ENCODE peak calls at places on chromosomes 3 and 15, in seven cellular contexts. One of them, this sample, is unnamed.

GRCh38 chr3:34213481-34213880 is 415.1 kb downstream of the PDCD6IP start:
- DNase-seq in tibial nerve: no peak
- DNase-seq in HFF-Myc: no peak
- DNase-seq in astrocyte of the spinal cord: no peak
- DNase-seq in foreskin fibroblast: no peak
- DNase-seq in neural progenitor cell: peak
- DNase-seq in A549: no peak
- DNase-seq in this sample: peak

GRCh38 chr15:82847703-82848102 is 38.3 kb downstream of the WHAMM start:
- DNase-seq in A549: no peak
- DNase-seq in foreskin fibroblast: no peak
- DNase-seq in tibial nerve: no peak
- DNase-seq in neural progenitor cell: no peak
- DNase-seq in astrocyte of the spinal cord: no peak
- DNase-seq in HFF-Myc: no peak
- DNase-seq in this sample: no peak

GRCh38 chr15:73617310-73617709 is 15.9 kb downstream of the NPTN start:
- DNase-seq in tibial nerve: no peak
- DNase-seq in foreskin fibroblast: no peak
- DNase-seq in astrocyte of the spinal cord: peak
- DNase-seq in neural progenitor cell: no peak
- DNase-seq in HFF-Myc: no peak
- DNase-seq in A549: no peak
- DNase-seq in this sample: no peak

GRCh38 chr15:48170981-48171380 is 7.1 kb downstream of the MYEF2 start:
- DNase-seq in foreskin fibroblast: no peak
- DNase-seq in HFF-Myc: no peak
- DNase-seq in tibial nerve: no peak
- DNase-seq in astrocyte of the spinal cord: no peak
- DNase-seq in neural progenitor cell: peak
- DNase-seq in A549: no peak
- DNase-seq in this sample: peak

GRCh38 chr3:146505496-146505895 is 36.1 kb upstream of the PLSCR2 start:
- DNase-seq in foreskin fibroblast: peak
- DNase-seq in HFF-Myc: no peak
- DNase-seq in tibial nerve: no peak
- DNase-seq in A549: no peak
- DNase-seq in neural progenitor cell: no peak
- DNase-seq in astrocyte of the spinal cord: no peak
- DNase-seq in this sample: no peak

GRCh38 chr3:45235409-45235808 is 9.3 kb upstream of the TMEM158 start:
- DNase-seq in A549: no peak
- DNase-seq in tibial nerve: no peak
- DNase-seq in astrocyte of the spinal cord: no peak
- DNase-seq in foreskin fibroblast: no peak
- DNase-seq in neural progenitor cell: no peak
- DNase-seq in HFF-Myc: no peak
- DNase-seq in this sample: no peak

GRCh38 chr3:105394177-105394576 is 27.5 kb downstream of the ALCAM start:
- DNase-seq in foreskin fibroblast: no peak
- DNase-seq in tibial nerve: no peak
- DNase-seq in HFF-Myc: no peak
- DNase-seq in A549: no peak
- DNase-seq in astrocyte of the spinal cord: peak
- DNase-seq in neural progenitor cell: no peak
- DNase-seq in this sample: peak

GRCh38 chr15:71730277-71731144 is 79.8 kb upstream of the NR2E3 start:
- DNase-seq in foreskin fibroblast: peak
- DNase-seq in neural progenitor cell: peak
- DNase-seq in A549: peak
- DNase-seq in HFF-Myc: no peak
- DNase-seq in tibial nerve: peak
- DNase-seq in astrocyte of the spinal cord: peak
- DNase-seq in this sample: peak

GRCh38 chr15:64466408-64467116 is 6.2 kb downstream of the ZNF609 start:
- DNase-seq in astrocyte of the spinal cord: no peak
- DNase-seq in HFF-Myc: no peak
- DNase-seq in A549: no peak
- DNase-seq in foreskin fibroblast: no peak
- DNase-seq in neural progenitor cell: peak
- DNase-seq in tibial nerve: no peak
- DNase-seq in this sample: peak

GRCh38 chr3:148861277-148861869 is 3.7 kb upstream of the CPA3 start:
- DNase-seq in neural progenitor cell: peak
- DNase-seq in astrocyte of the spinal cord: peak
- DNase-seq in tibial nerve: no peak
- DNase-seq in HFF-Myc: peak
- DNase-seq in foreskin fibroblast: peak
- DNase-seq in A549: peak
- DNase-seq in this sample: peak

GRCh38 chr3:18124501-18124900 is 300.6 kb downstream of the SATB1 start:
- DNase-seq in neural progenitor cell: no peak
- DNase-seq in tibial nerve: no peak
- DNase-seq in A549: no peak
- DNase-seq in foreskin fibroblast: peak
- DNase-seq in HFF-Myc: peak
- DNase-seq in astrocyte of the spinal cord: peak
- DNase-seq in this sample: peak

GRCh38 chr15:82807920-82808633 is 1.4 kb upstream of the WHAMM start:
- DNase-seq in HFF-Myc: no peak
- DNase-seq in astrocyte of the spinal cord: no peak
- DNase-seq in neural progenitor cell: no peak
- DNase-seq in tibial nerve: no peak
- DNase-seq in A549: no peak
- DNase-seq in foreskin fibroblast: no peak
- DNase-seq in this sample: no peak

GRCh38 chr15:31034152-31034551 is 42.7 kb upstream of the MTMR10 start:
- DNase-seq in neural progenitor cell: no peak
- DNase-seq in tibial nerve: no peak
- DNase-seq in astrocyte of the spinal cord: no peak
- DNase-seq in HFF-Myc: no peak
- DNase-seq in foreskin fibroblast: peak
- DNase-seq in A549: no peak
- DNase-seq in this sample: no peak

GRCh38 chr3:193843447-193844301 is 250.7 kb downstream of the OPA1 start:
- DNase-seq in tibial nerve: no peak
- DNase-seq in foreskin fibroblast: no peak
- DNase-seq in HFF-Myc: no peak
- DNase-seq in neural progenitor cell: no peak
- DNase-seq in A549: peak
- DNase-seq in astrocyte of the spinal cord: no peak
- DNase-seq in this sample: no peak

GRCh38 chr15:39787479-39787878 is 4.8 kb upstream of the FSIP1 start:
- DNase-seq in tibial nerve: no peak
- DNase-seq in astrocyte of the spinal cord: peak
- DNase-seq in neural progenitor cell: peak
- DNase-seq in HFF-Myc: no peak
- DNase-seq in A549: no peak
- DNase-seq in foreskin fibroblast: no peak
- DNase-seq in this sample: no peak

GRCh38 chr15:83199288-83199687 is 8.3 kb downstream of the HDGFL3 start:
- DNase-seq in foreskin fibroblast: no peak
- DNase-seq in tibial nerve: no peak
- DNase-seq in HFF-Myc: no peak
- DNase-seq in astrocyte of the spinal cord: no peak
- DNase-seq in neural progenitor cell: no peak
- DNase-seq in A549: no peak
- DNase-seq in this sample: no peak

GRCh38 chr3:146969356-146969755 is 364.2 kb upstream of the PLSCR5 start:
- DNase-seq in tibial nerve: no peak
- DNase-seq in HFF-Myc: no peak
- DNase-seq in astrocyte of the spinal cord: peak
- DNase-seq in foreskin fibroblast: peak
- DNase-seq in A549: no peak
- DNase-seq in neural progenitor cell: no peak
- DNase-seq in this sample: no peak

GRCh38 chr3:13685721-13686120 is 136.8 kb downstream of the FBLN2 start:
- DNase-seq in tibial nerve: no peak
- DNase-seq in foreskin fibroblast: no peak
- DNase-seq in neural progenitor cell: no peak
- DNase-seq in HFF-Myc: no peak
- DNase-seq in A549: no peak
- DNase-seq in astrocyte of the spinal cord: no peak
- DNase-seq in this sample: no peak

DNA sequence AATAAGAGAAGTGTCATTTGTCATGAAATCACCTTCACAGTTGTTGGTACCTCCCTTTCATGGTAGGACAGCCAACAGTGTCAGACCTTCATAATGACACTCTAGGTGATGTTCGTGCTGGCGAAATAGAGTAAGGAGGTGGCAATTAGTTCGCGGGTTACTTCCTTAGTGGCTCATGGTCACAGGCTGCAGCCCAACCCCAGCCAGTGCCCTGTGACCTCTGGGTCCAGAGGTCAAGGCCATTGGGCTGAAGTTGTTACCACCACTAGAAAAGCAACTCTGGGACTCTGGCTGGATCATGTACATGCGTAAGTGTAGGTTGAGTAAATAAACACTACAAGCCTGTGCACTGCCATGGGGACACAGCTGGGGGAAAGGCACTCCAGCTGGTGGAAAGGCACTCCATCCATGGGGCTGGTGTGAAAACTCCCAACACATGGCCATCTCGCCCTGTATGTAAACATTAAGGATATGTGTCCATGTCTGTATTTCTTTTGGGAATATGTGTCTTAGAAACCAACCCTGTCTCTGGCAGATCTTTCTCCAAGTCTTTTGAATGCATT is 106.8 kb downstream of the RYK start:
- DNase-seq in tibial nerve: no peak
- DNase-seq in astrocyte of the spinal cord: no peak
- DNase-seq in HFF-Myc: no peak
- DNase-seq in neural progenitor cell: no peak
- DNase-seq in foreskin fibroblast: no peak
- DNase-seq in A549: no peak
- DNase-seq in this sample: no peak
- TF ChIP-seq CTCF in tibial nerve: no peak
- TF ChIP-seq CTCF in astrocyte of the spinal cord: no peak
- TF ChIP-seq CTCF in HFF-Myc: no peak
- TF ChIP-seq CTCF in neural progenitor cell: no peak
- TF ChIP-seq CTCF in foreskin fibroblast: no peak
- TF ChIP-seq CTCF in A549: no peak
- TF ChIP-seq CTCF in this sample: no peak

DNA sequence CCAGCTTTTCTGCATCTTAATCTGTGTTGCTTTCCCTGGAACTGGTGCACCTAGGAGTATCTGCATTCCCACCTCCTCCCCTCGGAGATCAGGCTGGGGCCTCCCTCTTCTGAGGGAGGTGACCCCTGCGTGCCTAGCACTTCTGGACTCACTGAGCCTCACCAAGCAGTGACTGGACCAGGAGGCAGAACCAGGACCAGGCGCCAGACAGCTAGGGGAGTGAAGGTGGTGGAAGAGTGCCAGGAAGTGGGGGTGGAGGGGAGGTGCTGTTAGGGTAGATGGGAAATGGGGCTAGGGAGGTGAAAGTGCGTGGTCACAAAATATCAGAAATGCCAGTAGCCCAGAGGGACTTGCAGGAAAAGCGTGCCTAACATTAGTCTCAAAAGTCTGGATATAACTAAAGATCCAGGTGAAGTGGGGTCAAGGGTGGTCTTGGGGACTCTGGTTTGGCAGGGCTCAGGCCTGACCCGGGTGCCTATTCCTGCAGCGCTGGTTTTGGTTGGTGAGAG is 1.2 kb downstream of the DUOXA2 start:
- DNase-seq in HFF-Myc: no peak
- DNase-seq in astrocyte of the spinal cord: no peak
- DNase-seq in tibial nerve: no peak
- DNase-seq in A549: no peak
- DNase-seq in neural progenitor cell: no peak
- DNase-seq in foreskin fibroblast: no peak
- DNase-seq in this sample: no peak
- H3K4me3 ChIP-seq in HFF-Myc: no peak
- H3K4me3 ChIP-seq in astrocyte of the spinal cord: no peak
- H3K4me3 ChIP-seq in tibial nerve: no peak
- H3K4me3 ChIP-seq in A549: no peak
- H3K4me3 ChIP-seq in neural progenitor cell: no peak
- H3K4me3 ChIP-seq in foreskin fibroblast: no peak
- H3K4me3 ChIP-seq in this sample: no peak

GRCh38 chr3:43343778-43344177 is 57.4 kb downstream of the SNRK start:
- DNase-seq in foreskin fibroblast: no peak
- DNase-seq in A549: no peak
- DNase-seq in tibial nerve: no peak
- DNase-seq in HFF-Myc: no peak
- DNase-seq in astrocyte of the spinal cord: no peak
- DNase-seq in neural progenitor cell: no peak
- DNase-seq in this sample: no peak

GRCh38 chr3:43341788-43342187 is 55.4 kb downstream of the SNRK start:
- DNase-seq in A549: no peak
- DNase-seq in HFF-Myc: no peak
- DNase-seq in tibial nerve: no peak
- DNase-seq in foreskin fibroblast: no peak
- DNase-seq in astrocyte of the spinal cord: no peak
- DNase-seq in neural progenitor cell: no peak
- DNase-seq in this sample: no peak

GRCh38 chr3:43338295-43338694 is 52.0 kb downstream of the SNRK start:
- DNase-seq in foreskin fibroblast: peak
- DNase-seq in neural progenitor cell: no peak
- DNase-seq in HFF-Myc: no peak
- DNase-seq in A549: peak
- DNase-seq in tibial nerve: no peak
- DNase-seq in astrocyte of the spinal cord: no peak
- DNase-seq in this sample: no peak

GRCh38 chr3:43343185-43343584 is 56.8 kb downstream of the SNRK start:
- DNase-seq in astrocyte of the spinal cord: no peak
- DNase-seq in foreskin fibroblast: no peak
- DNase-seq in tibial nerve: no peak
- DNase-seq in A549: no peak
- DNase-seq in HFF-Myc: no peak
- DNase-seq in neural progenitor cell: no peak
- DNase-seq in this sample: no peak

GRCh38 chr3:43340403-43340802 is 54.1 kb downstream of the SNRK start:
- DNase-seq in astrocyte of the spinal cord: no peak
- DNase-seq in tibial nerve: no peak
- DNase-seq in HFF-Myc: no peak
- DNase-seq in A549: no peak
- DNase-seq in foreskin fibroblast: no peak
- DNase-seq in neural progenitor cell: no peak
- DNase-seq in this sample: no peak
- TF ChIP-seq CTCF in astrocyte of the spinal cord: no peak
- TF ChIP-seq CTCF in tibial nerve: no peak
- TF ChIP-seq CTCF in HFF-Myc: no peak
- TF ChIP-seq CTCF in A549: no peak
- TF ChIP-seq CTCF in foreskin fibroblast: no peak
- TF ChIP-seq CTCF in neural progenitor cell: no peak
- TF ChIP-seq CTCF in this sample: no peak

DNA sequence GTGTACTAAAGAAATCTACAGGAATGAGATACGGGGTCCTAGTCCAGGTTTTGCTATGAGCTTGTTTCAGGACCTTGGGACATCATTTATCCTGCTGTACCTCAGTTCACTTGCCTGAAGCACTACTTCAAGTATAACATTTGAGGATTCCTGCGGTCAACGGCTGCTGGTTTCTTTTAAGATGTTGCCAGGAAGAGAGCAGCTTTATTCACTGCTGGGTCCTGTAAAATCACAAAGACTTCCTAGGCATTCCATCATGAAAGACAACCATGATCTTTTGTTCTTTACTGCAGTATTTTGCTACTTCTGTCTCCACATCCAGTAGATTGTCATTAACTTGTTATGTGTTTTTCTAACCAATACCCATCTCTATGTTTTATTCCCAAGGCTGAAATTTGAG is 61.0 kb upstream of the PYDC2 start:
- DNase-seq in neural progenitor cell: no peak
- DNase-seq in foreskin fibroblast: no peak
- DNase-seq in HFF-Myc: no peak
- DNase-seq in tibial nerve: no peak
- DNase-seq in astrocyte of the spinal cord: peak
- DNase-seq in A549: no peak
- DNase-seq in this sample: no peak
- H3K4me3 ChIP-seq in neural progenitor cell: no peak
- H3K4me3 ChIP-seq in foreskin fibroblast: no peak
- H3K4me3 ChIP-seq in HFF-Myc: no peak
- H3K4me3 ChIP-seq in tibial nerve: no peak
- H3K4me3 ChIP-seq in astrocyte of the spinal cord: no peak
- H3K4me3 ChIP-seq in A549: no peak
- H3K4me3 ChIP-seq in this sample: no peak